ENCODE peak calls at places on chromosomes 3 and 15, in eight cellular contexts. J is testis, H is transverse colon, D is lower leg skin, I is HCT116, Z is heart left ventricle, O is adrenal gland, W is sigmoid colon. M is an unnamed sample.

GRCh38 chr3:110253794-110254193 is 817.8 kb upstream of the NECTIN3 start:
- DNase-seq in D (no peak), O (no peak), I (no peak), Z (no peak), H (no peak), W (no peak), J (no peak), M (no peak)

GRCh38 chr3:71484047-71484446 is 99.5 kb downstream of the FOXP1 start:
- DNase-seq in H (no peak), D (no peak), J (no peak), W (no peak), O (no peak), Z (no peak), I (no peak), M (no peak)

GRCh38 chr3:40827942-40828688 is 303.4 kb downstream of the ZNF621 start:
- DNase-seq in I (no peak), H (peak), Z (peak), W (peak), J (peak), O (peak), D (peak), M (no peak)

GRCh38 chr3:45781841-45782240 is 14.5 kb downstream of the SLC6A20 start:
- DNase-seq in H (no peak), I (no peak), J (no peak), W (peak), Z (no peak), O (no peak), D (peak), M (no peak)

GRCh38 chr15:40763801-40764765 is at the start of gene GCHFR:
- DNase-seq in W (peak), H (peak), O (peak), J (peak), Z (peak), I (no peak), D (peak), M (peak)

GRCh38 chr3:133283958-133284807 is 115.7 kb upstream of the BFSP2 start:
- DNase-seq in W (no peak), Z (no peak), O (peak), I (no peak), D (no peak), H (no peak), J (no peak), M (no peak)

GRCh38 chr15:33179874-33180273 is 14.6 kb downstream of the FMN1 start:
- DNase-seq in O (no peak), H (no peak), D (no peak), I (no peak), W (no peak), Z (no peak), J (no peak), M (no peak)

GRCh38 chr3:99859855-99860254 is 42.2 kb downstream of the CMSS1 start:
- DNase-seq in W (no peak), J (no peak), I (no peak), O (no peak), D (no peak), H (no peak), Z (no peak), M (no peak)

GRCh38 chr3:134696155-134696554 is 45.3 kb upstream of the KY start:
- DNase-seq in J (no peak), H (no peak), I (no peak), D (no peak), O (no peak), Z (no peak), W (no peak), M (no peak)

GRCh38 chr15:39936681-39937080 is 2.8 kb downstream of the EIF2AK4 start:
- DNase-seq in J (no peak), H (no peak), O (no peak), I (no peak), Z (no peak), D (no peak), W (no peak), M (no peak)

GRCh38 chr3:157204431-157204830 is 44.5 kb upstream of the CCNL1 start:
- DNase-seq in I (no peak), J (no peak), D (no peak), O (no peak), H (no peak), Z (no peak), W (no peak), M (peak)

DNA sequence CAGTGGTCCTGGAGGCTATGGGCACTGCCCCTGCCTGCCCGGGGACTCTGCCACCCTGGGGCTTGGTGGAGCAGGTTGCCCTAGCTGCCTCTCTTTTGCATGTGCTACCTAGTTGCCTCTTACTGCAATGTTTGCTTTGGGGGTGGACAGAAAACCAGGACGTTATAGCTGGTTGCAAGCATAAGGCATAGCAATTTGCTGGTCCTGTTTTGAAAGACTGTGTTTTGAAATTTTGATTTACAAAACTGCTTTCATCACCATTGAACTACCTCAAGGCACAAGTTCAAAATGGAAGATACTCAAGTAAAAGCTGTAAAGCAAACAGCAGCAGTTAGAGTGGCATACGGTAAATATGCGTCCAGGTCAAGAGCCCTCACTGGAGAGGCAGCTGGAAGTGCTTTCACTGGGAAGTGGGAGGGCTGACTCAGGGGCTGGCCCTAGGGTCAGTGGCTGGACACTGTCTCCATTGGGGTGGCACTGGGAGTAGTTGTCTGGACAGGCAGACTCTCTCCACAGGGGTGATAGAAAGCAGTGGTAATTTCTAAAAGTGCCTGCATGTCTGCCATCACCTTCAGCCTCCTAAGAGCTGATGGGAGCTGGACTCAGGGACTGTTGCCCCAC is 138.1 kb downstream of the CHDH start:
- DNase-seq in H (no peak), Z (no peak), I (no peak), J (peak), W (no peak), O (no peak), D (peak), M (no peak)
- TF ChIP-seq POLR2A in H (no peak), Z (no peak), I (no peak), J (no peak), W (no peak), O (no peak), D (no peak), M (no peak)

GRCh38 chr15:101242160-101242998 is 9.5 kb downstream of the CHSY1 start:
- DNase-seq in Z (no peak), D (peak), H (peak), J (no peak), W (no peak), I (no peak), O (no peak), M (no peak)
- TF ChIP-seq POLR2A in Z (no peak), D (no peak), H (no peak), J (no peak), W (no peak), I (no peak), O (no peak), M (peak)

GRCh38 chr15:59688383-59688887 is 685 bp downstream of the BNIP2 start:
- DNase-seq in H (no peak), I (peak), Z (no peak), O (peak), W (peak), J (peak), D (no peak), M (peak)
- TF ChIP-seq POLR2A in H (no peak), I (no peak), Z (no peak), O (peak), W (no peak), J (no peak), D (no peak), M (no peak)

GRCh38 chr3:171461087-171461917 is 1.1 kb upstream of the TNIK start:
- DNase-seq in W (no peak), J (peak), H (peak), I (peak), D (no peak), O (peak), Z (peak), M (peak)

GRCh38 chr3:171458857-171459129 is 1.4 kb downstream of the TNIK start:
- DNase-seq in J (no peak), H (no peak), D (no peak), W (no peak), Z (no peak), O (no peak), I (no peak), M (no peak)

GRCh38 chr3:171459942-171460225 is 321 bp downstream of the TNIK start:
- DNase-seq in O (no peak), J (no peak), W (no peak), D (no peak), Z (no peak), I (no peak), H (no peak), M (no peak)

GRCh38 chr3:171459130-171459941 is 869 bp downstream of the TNIK start:
- DNase-seq in D (no peak), H (peak), Z (peak), W (peak), O (peak), J (peak), I (no peak), M (peak)

GRCh38 chr3:171460226-171461086 is at the start of gene TNIK:
- DNase-seq in W (peak), J (peak), I (peak), H (peak), Z (peak), O (peak), D (peak), M (peak)
- TF ChIP-seq POLR2A in W (peak), J (no peak), I (peak), H (peak), Z (no peak), O (peak), D (no peak), M (peak)

GRCh38 chr3:9810357-9810726 is 280 bp downstream of the TTLL3 start:
- DNase-seq in J (peak), D (no peak), W (no peak), O (no peak), H (no peak), I (no peak), Z (no peak), M (no peak)

GRCh38 chr3:9810846-9811245 is 784 bp downstream of the TTLL3 start:
- DNase-seq in Z (no peak), W (no peak), D (no peak), H (no peak), J (no peak), I (no peak), O (no peak), M (no peak)

GRCh38 chr3:9809239-9809614 is 835 bp upstream of the TTLL3 start:
- DNase-seq in O (no peak), H (peak), D (no peak), I (no peak), J (no peak), Z (no peak), W (no peak), M (no peak)

GRCh38 chr3:9808345-9809037 is 1.6 kb upstream of the TTLL3 start:
- DNase-seq in Z (no peak), I (peak), O (no peak), H (peak), D (no peak), J (no peak), W (no peak), M (peak)

DNA sequence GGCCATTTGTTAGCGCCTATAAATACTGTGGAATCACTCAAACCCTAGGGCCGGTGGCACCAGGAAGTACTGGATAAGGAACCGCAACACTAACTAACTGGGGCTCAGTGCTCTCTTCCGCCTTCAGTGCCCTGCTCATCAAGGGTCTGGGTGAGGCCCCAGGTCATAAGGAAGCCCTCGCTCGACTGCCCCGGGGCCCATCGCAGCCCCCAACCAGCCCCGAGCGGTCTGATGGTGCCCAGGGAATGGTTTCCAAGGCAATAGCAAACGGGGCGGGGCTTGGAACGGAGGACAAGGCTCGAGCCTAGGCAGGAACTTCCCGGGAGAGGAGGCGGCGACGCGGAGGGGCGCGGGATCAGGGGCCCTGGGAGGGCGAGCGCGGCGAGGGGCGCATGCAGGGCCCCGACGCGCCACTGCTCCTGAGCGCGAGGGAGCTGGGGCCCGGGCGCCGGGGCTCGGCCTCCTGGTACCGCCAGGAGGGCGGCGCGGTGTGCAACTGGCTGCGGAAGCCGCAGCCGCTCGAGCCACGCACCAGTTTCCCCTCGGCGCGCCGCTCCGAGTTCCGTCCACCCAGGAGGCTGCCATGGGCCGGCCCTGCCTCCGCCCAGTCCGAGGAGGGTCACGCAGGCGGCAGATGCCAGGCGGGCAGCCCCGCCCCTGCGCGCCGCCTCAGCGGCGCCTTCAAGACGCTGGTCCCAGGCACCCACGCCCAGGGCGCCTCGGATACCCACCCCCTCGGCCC is at the start of gene TTLL3:
- DNase-seq in H (peak), W (peak), O (peak), D (peak), I (no peak), Z (peak), J (peak), M (peak)
- TF ChIP-seq POLR2A in H (peak), W (peak), O (peak), D (no peak), I (no peak), Z (no peak), J (no peak), M (peak)

DNA sequence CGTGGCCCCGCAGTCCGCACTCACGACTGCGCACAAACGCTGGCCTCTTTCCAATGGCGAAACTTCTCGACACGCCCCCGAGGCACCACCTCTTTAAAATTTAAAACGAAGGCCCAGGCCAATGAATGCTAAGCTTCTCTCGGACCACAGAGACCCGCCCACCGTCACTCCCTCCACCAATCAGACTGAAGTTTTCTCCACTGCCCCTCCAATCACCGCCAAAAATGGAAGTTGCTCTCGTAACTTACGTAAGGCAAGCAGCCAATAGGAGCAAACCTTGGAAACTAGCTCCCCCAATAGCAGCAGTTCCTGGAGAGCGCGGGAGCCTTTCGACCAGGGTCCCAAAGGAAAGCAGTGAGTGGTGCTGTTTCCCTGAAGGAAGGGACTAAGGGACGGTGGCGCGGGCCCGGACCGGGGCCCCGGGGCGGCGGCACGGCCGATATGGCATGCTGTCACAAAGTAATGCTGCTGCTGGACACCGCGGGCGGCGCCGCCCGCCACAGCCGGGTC is at the start of gene TICRR:
- DNase-seq in O (peak), D (peak), Z (peak), H (peak), I (peak), W (peak), J (peak), M (peak)
- TF ChIP-seq POLR2A in O (no peak), D (no peak), Z (no peak), H (no peak), I (peak), W (no peak), J (no peak), M (peak)

GRCh38 chr3:58237238-58237939 is at the start of gene ABHD6:
- DNase-seq in W (peak), I (peak), H (peak), Z (peak), O (peak), D (peak), J (peak), M (peak)
- TF ChIP-seq POLR2A in W (no peak), I (no peak), H (no peak), Z (no peak), O (peak), D (no peak), J (no peak), M (no peak)

GRCh38 chr3:186931487-186932280 is 1.4 kb downstream of the ST6GAL1 start:
- DNase-seq in I (no peak), W (no peak), Z (peak), J (peak), O (no peak), H (peak), D (peak), M (peak)
- TF ChIP-seq POLR2A in I (no peak), W (no peak), Z (no peak), J (no peak), O (no peak), H (no peak), D (no peak), M (peak)

GRCh38 chr15:45585069-45585468 is 2.1 kb upstream of the BLOC1S6 start:
- DNase-seq in W (no peak), I (no peak), O (no peak), H (no peak), Z (no peak), D (no peak), J (no peak), M (no peak)

GRCh38 chr15:45589296-45589695 is 2.1 kb downstream of the BLOC1S6 start:
- DNase-seq in O (no peak), H (no peak), D (no peak), J (no peak), Z (no peak), I (no peak), W (no peak), M (no peak)

GRCh38 chr15:45588199-45588910 is 1.2 kb downstream of the BLOC1S6 start:
- DNase-seq in W (no peak), D (no peak), J (no peak), O (no peak), Z (no peak), H (no peak), I (no peak), M (peak)

GRCh38 chr15:45587861-45588170 is 637 bp downstream of the BLOC1S6 start:
- DNase-seq in I (no peak), D (no peak), W (no peak), Z (no peak), J (no peak), H (no peak), O (no peak), M (no peak)

DNA sequence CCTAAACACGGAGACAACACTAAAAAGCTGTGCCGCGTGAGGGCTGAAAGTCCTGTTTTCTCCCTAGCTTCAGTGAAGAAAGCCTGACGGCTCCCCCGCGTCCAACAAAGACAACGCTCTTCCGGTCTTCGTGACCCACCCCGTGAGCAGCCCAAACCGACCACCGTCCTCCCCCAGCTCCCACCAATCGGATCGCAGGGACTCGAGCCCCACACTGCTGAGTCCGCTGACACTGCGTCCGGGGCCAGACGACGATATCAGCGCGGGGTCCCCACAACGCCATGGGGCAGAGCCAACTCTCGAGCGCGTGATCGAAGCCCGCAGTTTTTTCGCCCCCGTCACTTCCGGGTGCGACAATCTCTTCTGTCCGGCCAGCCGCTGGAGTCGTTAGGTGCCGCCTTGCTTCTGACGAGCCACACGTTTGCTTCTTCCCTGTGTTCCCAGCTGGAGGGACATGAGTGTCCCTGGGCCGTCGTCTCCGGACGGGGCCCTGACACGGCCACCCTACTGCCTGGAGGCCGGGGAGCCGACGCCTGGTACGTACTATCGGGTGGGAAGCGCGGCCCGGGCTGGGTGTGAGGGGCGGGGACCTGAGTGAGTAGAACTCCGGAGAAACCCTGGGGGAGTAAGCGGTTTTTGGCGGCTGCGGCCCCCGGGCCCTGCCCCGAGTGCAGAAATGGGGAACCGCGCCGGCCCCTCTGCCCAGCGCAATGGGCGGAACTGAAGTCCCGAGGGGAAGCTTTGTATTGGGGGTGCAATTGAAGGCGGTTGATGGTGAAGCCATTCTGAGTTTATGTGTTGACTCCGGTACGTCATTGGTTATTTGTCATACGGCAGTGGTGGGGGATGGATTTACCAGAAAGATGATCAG is at the start of gene BLOC1S6:
- DNase-seq in H (peak), W (peak), I (peak), J (peak), D (peak), Z (peak), O (peak), M (peak)
- TF ChIP-seq POLR2A in H (peak), W (peak), I (peak), J (peak), D (no peak), Z (no peak), O (peak), M (peak)